ENCODE peak calls at places on chromosomes 4 and X, in ten cellular contexts. D is activated effector memory CD4-positive, alpha-beta T cell treated with Interleukin-2 at 50 U/mL for 16 hours; V is NCI-H345; L is GM12892; Y is endothelial cell; N is testis; T is CD4-positive, alpha-beta T cell; A is stimulated activated CD4-positive, alpha-beta T cell treated with anti-CD3 and anti-CD28 coated beads, Interleukin-2, amount 100 ng/mL, for 24 hours; W is GM19239; K is RPMI8226. G is an unnamed sample.

GRCh38 chr4:147094228-147094627 is 148.6 kb upstream of the TTC29 start:
- DNase-seq in K (no peak), L (no peak), T (no peak), W (no peak), N (peak), Y (no peak), A (no peak), D (no peak), V (no peak), G (no peak)

GRCh38 chr4:118927976-118928375 is 39.3 kb downstream of the SYNPO2 start:
- DNase-seq in V (no peak), L (no peak), W (no peak), K (no peak), D (no peak), A (no peak), T (no peak), N (peak), Y (no peak), G (no peak)

GRCh38 chr4:140567722-140568121 is 1.0 kb downstream of the UCP1 start:
- DNase-seq in Y (peak), L (no peak), N (peak), K (no peak), T (no peak), V (no peak), A (no peak), D (no peak), W (no peak), G (no peak)

GRCh38 chr4:178553201-178553600 is 1111.0 kb upstream of the AGA start:
- DNase-seq in W (no peak), T (no peak), A (no peak), L (no peak), D (no peak), K (no peak), V (no peak), N (no peak), Y (no peak), G (no peak)

GRCh38 chr4:41653523-41653922 is 95.0 kb downstream of the PHOX2B start:
- DNase-seq in V (no peak), T (no peak), W (no peak), Y (no peak), D (no peak), N (no peak), L (no peak), K (no peak), A (no peak), G (no peak)

GRCh38 chrX:23797371-23798128 is 14.6 kb downstream of the SAT1 start:
- DNase-seq in N (no peak), T (no peak), D (no peak), A (no peak), Y (no peak), V (peak), K (no peak), W (no peak), L (no peak), G (no peak)

GRCh38 chrX:8044861-8045434 is 117.7 kb upstream of the PNPLA4 start:
- DNase-seq in W (no peak), N (peak), V (no peak), A (no peak), D (no peak), L (no peak), Y (no peak), T (no peak), K (no peak), G (no peak)

GRCh38 chrX:39336709-39337294 is 535.5 kb downstream of the MID1IP1 start:
- DNase-seq in T (no peak), Y (no peak), V (peak), L (no peak), N (peak), W (no peak), D (no peak), K (peak), A (peak), G (peak)

GRCh38 chr4:43680416-43680815 is 768.2 kb downstream of the KCTD8 start:
- DNase-seq in A (no peak), L (no peak), W (no peak), T (no peak), V (no peak), Y (no peak), K (no peak), D (no peak), N (no peak), G (no peak)

GRCh38 chrX:39969099-39969825 is 128.5 kb downstream of the BCOR start:
- DNase-seq in A (peak), W (no peak), L (no peak), D (peak), V (peak), N (no peak), K (peak), T (peak), Y (no peak), G (no peak)

GRCh38 chr4:175273995-175274753 is 356.0 kb downstream of the ADAM29 start:
- DNase-seq in N (no peak), A (no peak), T (no peak), V (no peak), L (no peak), K (no peak), D (no peak), W (no peak), Y (no peak), G (no peak)

GRCh38 chr4:109547394-109547793 is 12.7 kb upstream of the MCUB start:
- DNase-seq in T (no peak), W (no peak), Y (no peak), K (no peak), D (no peak), L (no peak), N (no peak), V (no peak), A (no peak), G (no peak)

GRCh38 chr4:113806850-113807249 is 45.3 kb upstream of the CAMK2D start:
- DNase-seq in A (no peak), W (no peak), T (no peak), L (no peak), Y (no peak), K (no peak), D (no peak), N (no peak), V (no peak), G (no peak)

GRCh38 chrX:44871114-44871645 is 1.8 kb upstream of the KDM6A start:
- DNase-seq in Y (no peak), V (no peak), K (no peak), W (no peak), N (peak), A (no peak), T (no peak), D (no peak), L (no peak), G (no peak)

GRCh38 chrX:8067754-8068469 is 103.2 kb downstream of the VCX2 start:
- DNase-seq in D (no peak), N (no peak), V (peak), T (no peak), A (no peak), Y (no peak), K (no peak), W (no peak), L (no peak), G (no peak)

GRCh38 chr4:26330186-26330787 is 9.5 kb downstream of the RBPJ start:
- DNase-seq in L (no peak), D (no peak), N (no peak), A (no peak), K (peak), T (no peak), V (peak), W (no peak), Y (peak), G (no peak)

GRCh38 chr4:101334963-101335572 is 12.3 kb downstream of the PPP3CA start:
- DNase-seq in T (no peak), K (no peak), A (no peak), W (no peak), V (no peak), D (no peak), L (no peak), Y (no peak), N (no peak), G (no peak)

GRCh38 chr4:83631066-83631465 is 95.2 kb downstream of the GPAT3 start:
- DNase-seq in A (no peak), W (no peak), N (no peak), V (no peak), L (no peak), T (no peak), Y (no peak), D (no peak), K (no peak), G (no peak)

GRCh38 chr4:147829401-147830101 is 97.7 kb downstream of the ARHGAP10 start:
- DNase-seq in A (no peak), N (peak), V (peak), D (no peak), T (no peak), W (no peak), L (no peak), K (no peak), Y (no peak), G (no peak)

GRCh38 chr4:67122029-67122428 is 423.3 kb downstream of the CENPC start:
- DNase-seq in Y (peak), W (no peak), V (peak), L (no peak), T (no peak), D (no peak), N (no peak), A (no peak), K (no peak), G (no peak)